ENCODE peak calls at places on chromosomes 13 and 19, in seven cellular contexts. B, Z, R, G, E, O and J are unnamed samples.

GRCh38 chr13:80307401-80307987 is 33.4 kb downstream of the SPRY2 start:
- DNase-seq in O (no peak), E (no peak), B (no peak), Z (no peak), R (no peak), G (no peak), J (no peak)

GRCh38 chr19:39236527-39236926 is 8.3 kb downstream of the IFNL3 start:
- DNase-seq in B (no peak), O (no peak), E (no peak), Z (no peak), R (no peak), G (no peak), J (no peak)

GRCh38 chr13:109779074-109779473 is 7.3 kb downstream of the IRS2 start:
- DNase-seq in Z (no peak), E (no peak), R (no peak), O (peak), B (no peak), G (no peak), J (no peak)

GRCh38 chr19:53657778-53658177 is 26.0 kb downstream of the DPRX start:
- DNase-seq in R (no peak), G (no peak), Z (no peak), B (no peak), O (no peak), E (no peak), J (no peak)

GRCh38 chr13:60019119-60019993 is 144.4 kb downstream of the DIAPH3 start:
- DNase-seq in R (no peak), G (peak), B (no peak), O (no peak), Z (no peak), E (peak), J (no peak)

GRCh38 chr13:113777311-113778260 is 18.6 kb downstream of the TMEM255B start:
- DNase-seq in Z (no peak), E (no peak), B (peak), G (no peak), R (peak), O (no peak), J (no peak)

GRCh38 chr19:799076-799881 is 2.0 kb downstream of the PTBP1 start:
- DNase-seq in G (peak), B (peak), E (no peak), Z (no peak), R (peak), O (peak), J (no peak)

GRCh38 chr13:85497652-85498051 is 301.6 kb downstream of the SLITRK6 start:
- DNase-seq in O (no peak), R (no peak), Z (no peak), G (no peak), E (no peak), B (no peak), J (no peak)

GRCh38 chr13:101258071-101258470 is 158.2 kb downstream of the NALCN start:
- DNase-seq in E (peak), G (peak), O (no peak), R (no peak), B (no peak), Z (no peak), J (no peak)

GRCh38 chr13:78977311-78977710 is 318.4 kb upstream of the OBI1 start:
- DNase-seq in E (no peak), Z (no peak), R (no peak), B (no peak), O (no peak), G (no peak), J (no peak)

GRCh38 chr13:60759499-60759898 is 362.5 kb downstream of the TDRD3 start:
- DNase-seq in O (peak), B (no peak), Z (no peak), G (peak), E (no peak), R (no peak), J (no peak)

GRCh38 chr19:7360393-7360984 is 11.8 kb downstream of the ARHGEF18 start:
- DNase-seq in R (no peak), G (no peak), B (no peak), Z (no peak), O (no peak), E (no peak), J (no peak)

GRCh38 chr13:73341748-73342147 is 282.9 kb downstream of the KLF5 start:
- DNase-seq in G (no peak), Z (no peak), B (no peak), O (no peak), E (no peak), R (no peak), J (no peak)

GRCh38 chr13:111337206-111337605 is 16.8 kb downstream of the TEX29 start:
- DNase-seq in E (no peak), O (no peak), G (no peak), R (no peak), Z (no peak), B (no peak), J (no peak)

GRCh38 chr13:66087149-66087780 is 1142.9 kb downstream of the PCDH9 start:
- DNase-seq in O (no peak), R (no peak), G (no peak), B (no peak), E (no peak), Z (no peak), J (no peak)

GRCh38 chr13:33740134-33740538 is 77.8 kb upstream of the RFC3 start:
- DNase-seq in R (no peak), B (no peak), O (no peak), Z (no peak), G (no peak), E (no peak), J (no peak)

GRCh38 chr19:4649392-4650094 is 10.2 kb downstream of the TNFAIP8L1 start:
- DNase-seq in E (no peak), G (no peak), R (no peak), B (no peak), Z (no peak), O (no peak), J (no peak)

GRCh38 chr19:15575406-15575805 is 39.6 kb upstream of the CYP4F8 start:
- DNase-seq in O (no peak), B (no peak), R (no peak), G (no peak), E (no peak), Z (no peak), J (no peak)

GRCh38 chr19:46229442-46229841 is at the start of gene IGFL1:
- DNase-seq in R (no peak), E (no peak), B (no peak), O (no peak), G (no peak), Z (no peak), J (no peak)

GRCh38 chr13:25046985-25047660 is 48.8 kb upstream of the PABPC3 start:
- DNase-seq in G (no peak), R (peak), Z (no peak), B (no peak), E (no peak), O (peak), J (no peak)

GRCh38 chr19:19460761-19461265 is 54.5 kb downstream of the TSSK6 start:
- DNase-seq in B (no peak), G (no peak), E (no peak), O (peak), Z (no peak), R (no peak), J (peak)

GRCh38 chr13:114324334-114324733 is 10.0 kb downstream of the CHAMP1 start:
- DNase-seq in B (no peak), O (no peak), E (no peak), Z (no peak), R (no peak), G (no peak), J (no peak)

GRCh38 chr13:79386125-79386822 is 19.8 kb downstream of the RBM26 start:
- DNase-seq in G (no peak), Z (no peak), E (no peak), B (no peak), R (no peak), O (no peak), J (no peak)

GRCh38 chr13:53321301-53321700 is 292.7 kb downstream of the OLFM4 start:
- DNase-seq in B (no peak), O (no peak), Z (no peak), G (no peak), E (no peak), R (no peak), J (no peak)

GRCh38 chr13:98198683-98199082 is 21.6 kb upstream of the RNF113B start:
- DNase-seq in O (no peak), G (no peak), E (no peak), B (no peak), R (no peak), Z (no peak), J (no peak)

GRCh38 chr13:40401911-40402776 is 264.3 kb downstream of the FOXO1 start:
- DNase-seq in G (peak), B (peak), O (no peak), R (no peak), Z (no peak), E (peak), J (no peak)

GRCh38 chr19:24078688-24079087 is 8.3 kb upstream of the ZNF254 start:
- DNase-seq in O (no peak), R (no peak), E (no peak), B (no peak), G (no peak), Z (no peak), J (no peak)

GRCh38 chr19:28372800-28373199 is 840.2 kb downstream of the UQCRFS1 start:
- DNase-seq in O (no peak), R (no peak), G (no peak), B (no peak), Z (no peak), E (no peak), J (no peak)

GRCh38 chr13:95267662-95268369 is 33.4 kb downstream of the ABCC4 start:
- DNase-seq in R (no peak), O (no peak), G (peak), B (no peak), Z (no peak), E (no peak), J (no peak)

GRCh38 chr13:110319397-110319773 is 12.3 kb downstream of the COL4A2 start:
- DNase-seq in E (no peak), Z (no peak), O (no peak), R (no peak), B (no peak), G (no peak), J (no peak)

GRCh38 chr13:40208517-40208916 is 457.9 kb downstream of the FOXO1 start:
- DNase-seq in Z (no peak), G (no peak), O (no peak), R (no peak), B (no peak), E (peak), J (no peak)

GRCh38 chr13:94247890-94248289 is 231.6 kb downstream of the DCT start:
- DNase-seq in R (no peak), G (no peak), O (no peak), E (no peak), B (no peak), Z (no peak), J (no peak)
- TF ChIP-seq TAF1 in R (no peak), G (no peak), O (no peak), E (no peak), B (no peak), Z (no peak), J (no peak)

GRCh38 chr13:21823949-21824348 is 153.1 kb downstream of the FGF9 start:
- DNase-seq in E (no peak), O (no peak), R (no peak), G (no peak), Z (no peak), B (no peak), J (no peak)

GRCh38 chr13:21825801-21826200 is 154.9 kb downstream of the FGF9 start:
- DNase-seq in E (no peak), Z (no peak), B (no peak), O (no peak), R (no peak), G (no peak), J (no peak)

GRCh38 chr13:21823416-21823815 is 152.5 kb downstream of the FGF9 start:
- DNase-seq in O (no peak), G (no peak), B (no peak), E (no peak), Z (no peak), R (no peak), J (no peak)

GRCh38 chr13:21826214-21827015 is 155.5 kb downstream of the FGF9 start:
- DNase-seq in R (no peak), B (no peak), E (no peak), O (no peak), Z (no peak), G (no peak), J (no peak)

DNA sequence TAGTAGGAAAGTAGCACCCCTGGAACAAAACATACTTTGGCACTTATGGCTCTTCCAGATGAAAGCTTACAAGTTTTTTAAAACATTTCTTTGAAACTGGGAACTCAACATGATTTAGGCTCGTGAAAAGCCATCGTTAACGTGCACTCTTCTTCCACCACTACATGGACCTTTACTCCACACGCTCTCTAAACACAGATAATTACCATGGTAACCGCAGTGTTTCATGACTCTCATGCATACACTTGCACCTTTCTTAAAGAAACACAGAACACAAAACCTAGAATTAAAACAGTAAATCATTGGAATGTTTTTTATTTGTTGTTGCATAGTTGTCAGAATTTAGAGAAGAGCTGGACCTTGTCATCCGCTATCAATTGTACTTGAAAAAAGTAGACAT is 154.3 kb downstream of the FGF9 start:
- DNase-seq in O (no peak), G (peak), Z (no peak), B (no peak), E (no peak), R (no peak), J (no peak)
- TF ChIP-seq TAF1 in O (no peak), G (no peak), Z (no peak), B (no peak), E (no peak), R (no peak), J (no peak)

GRCh38 chr19:41308450-41309224 is 1.3 kb upstream of the CCDC97 start:
- DNase-seq in G (peak), E (peak), O (peak), B (peak), R (peak), Z (no peak), J (no peak)
- TF ChIP-seq TAF1 in G (no peak), E (peak), O (no peak), B (no peak), R (peak), Z (peak), J (no peak)

GRCh38 chr13:48783831-48784230 is 130.1 kb downstream of the CYSLTR2 start:
- DNase-seq in G (no peak), Z (no peak), R (no peak), B (no peak), E (no peak), O (no peak), J (no peak)

GRCh38 chr13:48783181-48783630 is 129.5 kb downstream of the CYSLTR2 start:
- DNase-seq in O (no peak), E (no peak), Z (no peak), G (peak), B (no peak), R (no peak), J (no peak)

GRCh38 chr13:48782429-48782840 is 128.7 kb downstream of the CYSLTR2 start:
- DNase-seq in B (no peak), O (no peak), G (peak), R (no peak), E (no peak), Z (no peak), J (no peak)

GRCh38 chr13:48780713-48781341 is 127.1 kb downstream of the CYSLTR2 start:
- DNase-seq in E (no peak), Z (no peak), B (no peak), R (no peak), G (no peak), O (no peak), J (no peak)

GRCh38 chr13:48784906-48785555 is 131.3 kb downstream of the CYSLTR2 start:
- DNase-seq in E (no peak), G (no peak), R (no peak), Z (no peak), O (no peak), B (no peak), J (no peak)
- TF ChIP-seq TAF1 in E (no peak), G (no peak), R (no peak), Z (no peak), O (no peak), B (no peak), J (no peak)

DNA sequence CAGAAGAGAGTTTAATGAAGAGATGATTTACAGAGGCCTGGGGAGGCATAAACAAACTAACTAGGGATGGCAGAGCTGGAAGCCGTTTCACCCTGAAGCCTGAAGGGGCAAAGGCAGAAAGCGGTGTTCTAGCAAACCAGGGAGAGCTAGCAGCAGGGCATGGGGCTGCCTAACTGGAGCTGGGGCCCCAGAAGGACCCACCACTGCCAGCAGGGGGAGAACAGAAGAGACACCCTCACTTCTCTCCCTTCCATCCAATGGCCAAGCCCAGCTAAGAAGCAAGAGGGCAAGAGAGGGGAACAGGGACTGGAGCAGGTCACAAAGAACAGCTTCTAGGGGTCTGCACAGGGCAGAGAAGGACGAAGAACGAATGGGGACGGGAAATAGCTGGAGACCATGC is 195.5 kb downstream of the KATNAL1 start:
- DNase-seq in O (no peak), Z (no peak), B (peak), E (no peak), R (no peak), G (peak), J (no peak)
- TF ChIP-seq TAF1 in O (no peak), Z (no peak), B (no peak), E (no peak), R (no peak), G (no peak), J (no peak)